ENCODE peak calls at places on chromosomes 12 and 14, in nine cellular contexts. One of them, this sample, is unnamed.

GRCh38 chr14:95609398-95609990 is 74.6 kb downstream of the GLRX5 start:
- DNase-seq in A549: no peak
- DNase-seq in SW 1271: peak
- DNase-seq in H9: peak
- DNase-seq in dorsolateral prefrontal cortex: no peak
- DNase-seq in RWPE2: no peak
- DNase-seq in bronchial epithelial cell: peak
- DNase-seq in globus pallidus: no peak
- DNase-seq in GM23248: peak
- DNase-seq in this sample: peak

GRCh38 chr12:12081836-12082497 is 11.2 kb downstream of the BCL2L14 start:
- DNase-seq in A549: peak
- DNase-seq in SW 1271: peak
- DNase-seq in H9: peak
- DNase-seq in dorsolateral prefrontal cortex: no peak
- DNase-seq in RWPE2: no peak
- DNase-seq in bronchial epithelial cell: peak
- DNase-seq in globus pallidus: peak
- DNase-seq in GM23248: peak
- DNase-seq in this sample: no peak

GRCh38 chr12:92571844-92572543 is 130.8 kb upstream of the PLEKHG7 start:
- DNase-seq in A549: no peak
- DNase-seq in SW 1271: no peak
- DNase-seq in H9: no peak
- DNase-seq in dorsolateral prefrontal cortex: no peak
- DNase-seq in RWPE2: no peak
- DNase-seq in bronchial epithelial cell: no peak
- DNase-seq in globus pallidus: no peak
- DNase-seq in GM23248: peak
- DNase-seq in this sample: no peak

GRCh38 chr14:35051796-35052195 is 5.7 kb downstream of the FAM177A1 start:
- DNase-seq in A549: no peak
- DNase-seq in SW 1271: no peak
- DNase-seq in H9: no peak
- DNase-seq in dorsolateral prefrontal cortex: no peak
- DNase-seq in RWPE2: no peak
- DNase-seq in bronchial epithelial cell: no peak
- DNase-seq in globus pallidus: no peak
- DNase-seq in GM23248: no peak
- DNase-seq in this sample: no peak

GRCh38 chr12:8556748-8557147 is 16.0 kb upstream of the CLEC4E start:
- DNase-seq in A549: no peak
- DNase-seq in SW 1271: no peak
- DNase-seq in H9: no peak
- DNase-seq in dorsolateral prefrontal cortex: no peak
- DNase-seq in RWPE2: no peak
- DNase-seq in bronchial epithelial cell: peak
- DNase-seq in globus pallidus: no peak
- DNase-seq in GM23248: no peak
- DNase-seq in this sample: no peak

GRCh38 chr12:12792421-12792820 is 7.0 kb downstream of the APOLD1 start:
- DNase-seq in A549: no peak
- DNase-seq in SW 1271: no peak
- DNase-seq in H9: no peak
- DNase-seq in dorsolateral prefrontal cortex: no peak
- DNase-seq in RWPE2: no peak
- DNase-seq in bronchial epithelial cell: no peak
- DNase-seq in globus pallidus: no peak
- DNase-seq in GM23248: no peak
- DNase-seq in this sample: no peak

GRCh38 chr14:32920696-32921276 is 17.9 kb upstream of the NPAS3 start:
- DNase-seq in A549: no peak
- DNase-seq in SW 1271: no peak
- DNase-seq in H9: no peak
- DNase-seq in dorsolateral prefrontal cortex: no peak
- DNase-seq in RWPE2: no peak
- DNase-seq in bronchial epithelial cell: no peak
- DNase-seq in globus pallidus: no peak
- DNase-seq in GM23248: no peak
- DNase-seq in this sample: no peak

GRCh38 chr14:80325688-80326087 is 114.4 kb upstream of the DIO2 start:
- DNase-seq in A549: no peak
- DNase-seq in SW 1271: no peak
- DNase-seq in H9: no peak
- DNase-seq in dorsolateral prefrontal cortex: no peak
- DNase-seq in RWPE2: no peak
- DNase-seq in bronchial epithelial cell: no peak
- DNase-seq in globus pallidus: no peak
- DNase-seq in GM23248: no peak
- DNase-seq in this sample: no peak

GRCh38 chr14:23436327-23437141 is 1.1 kb upstream of the MYH7 start:
- DNase-seq in A549: no peak
- DNase-seq in SW 1271: no peak
- DNase-seq in H9: no peak
- DNase-seq in dorsolateral prefrontal cortex: peak
- DNase-seq in RWPE2: no peak
- DNase-seq in bronchial epithelial cell: no peak
- DNase-seq in globus pallidus: peak
- DNase-seq in GM23248: no peak
- DNase-seq in this sample: no peak

GRCh38 chr12:132170094-132170636 is 25.9 kb downstream of the NOC4L start:
- DNase-seq in A549: no peak
- DNase-seq in SW 1271: no peak
- DNase-seq in H9: no peak
- DNase-seq in dorsolateral prefrontal cortex: peak
- DNase-seq in RWPE2: peak
- DNase-seq in bronchial epithelial cell: no peak
- DNase-seq in globus pallidus: no peak
- DNase-seq in GM23248: peak
- DNase-seq in this sample: no peak

GRCh38 chr14:81465507-81466228 is 65.5 kb upstream of the STON2 start:
- DNase-seq in A549: no peak
- DNase-seq in SW 1271: no peak
- DNase-seq in H9: no peak
- DNase-seq in dorsolateral prefrontal cortex: no peak
- DNase-seq in RWPE2: no peak
- DNase-seq in bronchial epithelial cell: no peak
- DNase-seq in globus pallidus: no peak
- DNase-seq in GM23248: no peak
- DNase-seq in this sample: no peak